ENCODE peak calls at places on chromosomes 4 and X, in six cellular contexts. One of them, this sample, is unnamed.

GRCh38 chr4:184932343-184932742 is 85.9 kb upstream of the HELT start:
- DNase-seq in left lobe of liver: no peak
- DNase-seq in GM23338: no peak
- DNase-seq in GM18507: no peak
- DNase-seq in NCI-H2029 treated with DMSO at 0.1 percent for 48 hours: no peak
- DNase-seq in ELR: no peak
- DNase-seq in this sample: no peak

GRCh38 chr4:98626350-98626749 is 32.1 kb downstream of the TSPAN5 start:
- DNase-seq in left lobe of liver: no peak
- DNase-seq in GM23338: no peak
- DNase-seq in GM18507: no peak
- DNase-seq in NCI-H2029 treated with DMSO at 0.1 percent for 48 hours: no peak
- DNase-seq in ELR: peak
- DNase-seq in this sample: peak

GRCh38 chrX:122046815-122047214 is 999.4 kb downstream of the GLUD2 start:
- DNase-seq in left lobe of liver: no peak
- DNase-seq in GM23338: no peak
- DNase-seq in GM18507: no peak
- DNase-seq in NCI-H2029 treated with DMSO at 0.1 percent for 48 hours: no peak
- DNase-seq in ELR: no peak
- DNase-seq in this sample: no peak

GRCh38 chrX:17291141-17291900 is 83.7 kb upstream of the NHS start:
- DNase-seq in left lobe of liver: no peak
- DNase-seq in GM23338: peak
- DNase-seq in GM18507: no peak
- DNase-seq in NCI-H2029 treated with DMSO at 0.1 percent for 48 hours: no peak
- DNase-seq in ELR: no peak
- DNase-seq in this sample: no peak

GRCh38 chrX:413322-414201 is 26.9 kb upstream of the PPP2R3B start:
- DNase-seq in left lobe of liver: no peak
- DNase-seq in GM23338: peak
- DNase-seq in GM18507: no peak
- DNase-seq in NCI-H2029 treated with DMSO at 0.1 percent for 48 hours: no peak
- DNase-seq in ELR: no peak
- DNase-seq in this sample: no peak

GRCh38 chr4:26765515-26765914 is 95.1 kb upstream of the STIM2 start:
- DNase-seq in left lobe of liver: no peak
- DNase-seq in GM23338: no peak
- DNase-seq in GM18507: no peak
- DNase-seq in NCI-H2029 treated with DMSO at 0.1 percent for 48 hours: no peak
- DNase-seq in ELR: no peak
- DNase-seq in this sample: no peak

GRCh38 chr4:48813984-48814383 is 16.9 kb upstream of the OCIAD1 start:
- DNase-seq in left lobe of liver: no peak
- DNase-seq in GM23338: no peak
- DNase-seq in GM18507: no peak
- DNase-seq in NCI-H2029 treated with DMSO at 0.1 percent for 48 hours: no peak
- DNase-seq in ELR: no peak
- DNase-seq in this sample: no peak

GRCh38 chr4:58602701-58603359 is 1492.6 kb upstream of the IGFBP7 start:
- DNase-seq in left lobe of liver: no peak
- DNase-seq in GM23338: peak
- DNase-seq in GM18507: no peak
- DNase-seq in NCI-H2029 treated with DMSO at 0.1 percent for 48 hours: no peak
- DNase-seq in ELR: no peak
- DNase-seq in this sample: no peak

GRCh38 chr4:4693258-4693657 is 151.4 kb upstream of the STX18 start:
- DNase-seq in left lobe of liver: no peak
- DNase-seq in GM23338: no peak
- DNase-seq in GM18507: no peak
- DNase-seq in NCI-H2029 treated with DMSO at 0.1 percent for 48 hours: no peak
- DNase-seq in ELR: peak
- DNase-seq in this sample: peak

GRCh38 chrX:43560247-43560946 is 95.7 kb upstream of the MAOA start:
- DNase-seq in left lobe of liver: no peak
- DNase-seq in GM23338: no peak
- DNase-seq in GM18507: no peak
- DNase-seq in NCI-H2029 treated with DMSO at 0.1 percent for 48 hours: peak
- DNase-seq in ELR: no peak
- DNase-seq in this sample: no peak

GRCh38 chrX:95076449-95076848 is 1402.4 kb downstream of the FAM133A start:
- DNase-seq in left lobe of liver: no peak
- DNase-seq in GM23338: peak
- DNase-seq in GM18507: no peak
- DNase-seq in NCI-H2029 treated with DMSO at 0.1 percent for 48 hours: no peak
- DNase-seq in ELR: peak
- DNase-seq in this sample: no peak

GRCh38 chr4:850323-850945 is 24.5 kb upstream of the CPLX1 start:
- DNase-seq in left lobe of liver: no peak
- DNase-seq in GM23338: no peak
- DNase-seq in GM18507: no peak
- DNase-seq in NCI-H2029 treated with DMSO at 0.1 percent for 48 hours: no peak
- DNase-seq in ELR: no peak
- DNase-seq in this sample: no peak

GRCh38 chrX:54029543-54030143 is 14.6 kb downstream of the PHF8 start:
- DNase-seq in left lobe of liver: peak
- DNase-seq in GM23338: no peak
- DNase-seq in GM18507: no peak
- DNase-seq in NCI-H2029 treated with DMSO at 0.1 percent for 48 hours: no peak
- DNase-seq in ELR: no peak
- DNase-seq in this sample: no peak

GRCh38 chr4:1583051-1583785 is 100.9 kb downstream of the FAM53A start:
- DNase-seq in left lobe of liver: no peak
- DNase-seq in GM23338: no peak
- DNase-seq in GM18507: no peak
- DNase-seq in NCI-H2029 treated with DMSO at 0.1 percent for 48 hours: no peak
- DNase-seq in ELR: no peak
- DNase-seq in this sample: no peak

GRCh38 chr4:111209706-111210105 is 586.8 kb upstream of the PITX2 start:
- DNase-seq in left lobe of liver: no peak
- DNase-seq in GM23338: peak
- DNase-seq in GM18507: no peak
- DNase-seq in NCI-H2029 treated with DMSO at 0.1 percent for 48 hours: no peak
- DNase-seq in ELR: no peak
- DNase-seq in this sample: no peak

GRCh38 chr4:171235516-171235915 is 577.7 kb upstream of the GALNTL6 start:
- DNase-seq in left lobe of liver: no peak
- DNase-seq in GM23338: no peak
- DNase-seq in GM18507: no peak
- DNase-seq in NCI-H2029 treated with DMSO at 0.1 percent for 48 hours: no peak
- DNase-seq in ELR: no peak
- DNase-seq in this sample: no peak

GRCh38 chr4:112523764-112524505 is 8.0 kb upstream of the NEUROG2 start:
- DNase-seq in left lobe of liver: no peak
- DNase-seq in GM23338: peak
- DNase-seq in GM18507: no peak
- DNase-seq in NCI-H2029 treated with DMSO at 0.1 percent for 48 hours: peak
- DNase-seq in ELR: peak
- DNase-seq in this sample: no peak

This sample was measured in foreskin keratinocyte.